ENCODE peak calls at places on chromosomes 12 and 14, in seven cellular contexts. A, U, J, P, L, K and C are unnamed samples.
A peak's percentile ranks its signal among the peaks of the same experiment; 100 is the strongest.

GRCh38 chr14:51855234-51855633 is 5.2 kb upstream of the GNG2 start:
- DNase-seq in A (no peak), U (no peak), J (no peak), P (peak; percentile 58), L (no peak), K (no peak), C (no peak)

GRCh38 chr12:75699728-75700496 is 188.5 kb upstream of the KRR1 start:
- DNase-seq in A (no peak), U (no peak), J (no peak), P (no peak), L (no peak), K (no peak), C (no peak)

GRCh38 chr12:118404876-118405521 is 28.6 kb downstream of the SUDS3 start:
- DNase-seq in A (peak; percentile 13), U (peak; percentile 81), J (peak; percentile 77), P (peak; percentile 61), L (no peak), K (peak; percentile 64), C (peak; percentile 41)

GRCh38 chr12:58728397-58728796 is 191.9 kb downstream of the LRIG3 start:
- DNase-seq in A (no peak), U (no peak), J (no peak), P (no peak), L (no peak), K (no peak), C (no peak)

GRCh38 chr12:112347521-112347920 is 34.7 kb downstream of the HECTD4 start:
- DNase-seq in A (no peak), U (peak; percentile 26), J (no peak), P (peak; percentile 78), L (no peak), K (peak; percentile 7), C (no peak)

GRCh38 chr12:85765443-85765842 is 70.8 kb downstream of the RASSF9 start:
- DNase-seq in A (no peak), U (no peak), J (no peak), P (no peak), L (no peak), K (no peak), C (no peak)

GRCh38 chr12:94427520-94428381 is 31.9 kb downstream of the CEP83 start:
- DNase-seq in A (no peak), U (no peak), J (no peak), P (peak; percentile 87), L (no peak), K (no peak), C (no peak)

GRCh38 chr14:91153360-91153759 is 39.5 kb downstream of the DGLUCY start:
- DNase-seq in A (no peak), U (no peak), J (no peak), P (no peak), L (no peak), K (no peak), C (no peak)

GRCh38 chr14:74492413-74493342 is at the start of gene NPC2:
- DNase-seq in A (no peak), U (peak; percentile 28), J (no peak), P (no peak), L (no peak), K (no peak), C (no peak)

GRCh38 chr12:58313091-58313855 is 371.9 kb downstream of the ATP23 start:
- DNase-seq in A (no peak), U (no peak), J (no peak), P (peak; percentile 84), L (no peak), K (no peak), C (no peak)

GRCh38 chr14:30291216-30291615 is 267.7 kb upstream of the G2E3 start:
- DNase-seq in A (no peak), U (no peak), J (no peak), P (peak; percentile 60), L (no peak), K (no peak), C (no peak)

GRCh38 chr14:23665302-23666016 is 29.3 kb downstream of the DHRS2 start:
- DNase-seq in A (no peak), U (no peak), J (no peak), P (no peak), L (no peak), K (no peak), C (no peak)

GRCh38 chr12:52243264-52243773 is 10.3 kb downstream of the KRT7 start:
- DNase-seq in A (no peak), U (no peak), J (no peak), P (no peak), L (no peak), K (no peak), C (no peak)

GRCh38 chr14:104094709-104095425 is 9.4 kb downstream of the ASPG start:
- DNase-seq in A (peak; percentile 51), U (peak; percentile 68), J (peak; percentile 84), P (peak; percentile 18), L (peak; percentile 76), K (peak; percentile 86), C (peak; percentile 21)

GRCh38 chr12:130632582-130633174 is 83.4 kb downstream of the RIMBP2 start:
- DNase-seq in A (no peak), U (no peak), J (no peak), P (no peak), L (no peak), K (no peak), C (no peak)

GRCh38 chr14:102221026-102221425 is 81.3 kb downstream of the WDR20 start:
- DNase-seq in A (no peak), U (no peak), J (no peak), P (peak; percentile 41), L (no peak), K (no peak), C (no peak)

GRCh38 chr14:59464651-59465569 is at the start of gene GPR135:
- DNase-seq in A (peak; percentile 66), U (no peak), J (peak; percentile 71), P (peak; percentile 38), L (peak; percentile 72), K (peak; percentile 59), C (no peak)

GRCh38 chr12:104115587-104115975 is 22.4 kb downstream of the NFYB start:
- DNase-seq in A (no peak), U (no peak), J (no peak), P (peak; percentile 30), L (no peak), K (no peak), C (no peak)

GRCh38 chr14:72723741-72724530 is 170.0 kb downstream of the DPF3 start:
- DNase-seq in A (no peak), U (no peak), J (no peak), P (peak; percentile 66), L (no peak), K (no peak), C (no peak)

GRCh38 chr14:20294636-20295035 is 11.1 kb downstream of the TTC5 start:
- DNase-seq in A (no peak), U (no peak), J (no peak), P (no peak), L (no peak), K (no peak), C (no peak)

GRCh38 chr12:107277850-107278249 is 184.5 kb upstream of the CRY1 start:
- DNase-seq in A (no peak), U (no peak), J (no peak), P (peak; percentile 30), L (no peak), K (no peak), C (peak; percentile 7)

GRCh38 chr14:34039428-34040047 is 88.7 kb upstream of the EGLN3 start:
- DNase-seq in A (no peak), U (no peak), J (no peak), P (no peak), L (no peak), K (no peak), C (no peak)

GRCh38 chr12:71478277-71478676 is 38.7 kb downstream of the LGR5 start:
- DNase-seq in A (no peak), U (no peak), J (no peak), P (no peak), L (no peak), K (no peak), C (no peak)

GRCh38 chr14:21526672-21527319 is 650 bp upstream of the SALL2 start:
- DNase-seq in A (no peak), U (no peak), J (no peak), P (no peak), L (no peak), K (no peak), C (no peak)

GRCh38 chr14:95774265-95775160 is 60.6 kb upstream of the TCL1A start:
- DNase-seq in A (peak; percentile 7), U (peak; percentile 85), J (peak; percentile 64), P (peak; percentile 34), L (no peak), K (peak; percentile 62), C (peak; percentile 11)